ENCODE peak calls at places on chromosomes 7 and 10, in ten cellular contexts. N is upper lobe of left lung; K is right atrium auricular region; S is ovary; R is kidney epithelial cell; T is A549; W is cardiac muscle cell; Q is left ventricle myocardium inferior; M is CD4-positive, alpha-beta T cell; E is AG04449. F is an unnamed sample.

GRCh38 chr7:37201003-37201875 is 247.4 kb downstream of the ELMO1 start:
- DNase-seq in M (no peak), S (peak), T (peak), E (peak), K (peak), W (peak), Q (peak), R (peak), N (peak), F (peak)

GRCh38 chr10:129501652-129502436 is 34.8 kb downstream of the MGMT start:
- DNase-seq in T (no peak), M (no peak), N (no peak), Q (no peak), R (no peak), K (no peak), E (no peak), W (no peak), S (no peak), F (no peak)

GRCh38 chr10:77554996-77555397 is 82.6 kb downstream of the KCNMA1 start:
- DNase-seq in N (peak), R (no peak), W (no peak), S (no peak), K (no peak), Q (no peak), M (no peak), T (no peak), E (no peak), F (no peak)

GRCh38 chr7:137591444-137591843 is 247.9 kb upstream of the PTN start:
- DNase-seq in E (no peak), S (no peak), W (peak), Q (no peak), M (no peak), T (no peak), N (no peak), K (no peak), R (no peak), F (no peak)

GRCh38 chr7:36389371-36390198 is at the start of gene ANLN:
- DNase-seq in Q (peak), W (peak), S (peak), M (peak), K (peak), T (peak), R (peak), N (peak), E (peak), F (peak)

GRCh38 chr10:23399701-23400144 is 39.2 kb upstream of the OTUD1 start:
- DNase-seq in R (peak), S (no peak), N (peak), M (no peak), T (no peak), K (no peak), W (peak), Q (peak), E (peak), F (peak)

GRCh38 chr10:123144697-123145541 is 3.0 kb upstream of the HMX2 start:
- DNase-seq in N (no peak), T (no peak), E (no peak), K (no peak), W (no peak), M (no peak), Q (no peak), R (no peak), S (no peak), F (no peak)

GRCh38 chr10:70115948-70116682 is 16.5 kb downstream of the AIFM2 start:
- DNase-seq in M (peak), Q (peak), S (peak), R (no peak), K (no peak), N (peak), W (peak), E (no peak), T (peak), F (no peak)

GRCh38 chr10:73096452-73097304 is at the start of gene P4HA1:
- DNase-seq in M (peak), T (peak), E (peak), W (peak), K (peak), Q (peak), S (peak), R (peak), N (peak), F (peak)

GRCh38 chr7:19351756-19352155 is 206.5 kb upstream of the FERD3L start:
- DNase-seq in M (no peak), R (no peak), N (no peak), S (no peak), K (no peak), Q (no peak), W (no peak), E (no peak), T (no peak), F (no peak)

GRCh38 chr7:104848386-104848990 is 165.5 kb upstream of the KMT2E start:
- DNase-seq in T (peak), M (peak), R (no peak), W (peak), S (peak), K (no peak), Q (no peak), E (no peak), N (no peak), F (peak)

GRCh38 chr7:27112960-27113949 is 10.8 kb upstream of the HOXA2 start:
- DNase-seq in S (no peak), N (no peak), T (peak), M (no peak), R (no peak), W (no peak), Q (no peak), K (no peak), E (no peak), F (no peak)

GRCh38 chr7:390761-391410 is 100.9 kb downstream of the FOXL3 start:
- DNase-seq in T (no peak), W (no peak), E (no peak), Q (peak), M (peak), R (no peak), S (no peak), K (no peak), N (no peak), F (peak)

GRCh38 chr7:104096683-104097082 is 107.2 kb upstream of the RELN start:
- DNase-seq in R (no peak), N (no peak), K (no peak), T (peak), E (no peak), W (peak), Q (no peak), M (no peak), S (no peak), F (no peak)

GRCh38 chr7:118184392-118184899 is 482 bp downstream of the LSM8 start:
- DNase-seq in R (no peak), N (no peak), M (no peak), E (no peak), Q (no peak), S (no peak), W (peak), K (no peak), T (peak), F (no peak)

GRCh38 chr10:5570979-5571810 is 46.4 kb downstream of the CALML3 start:
- DNase-seq in T (no peak), E (no peak), S (no peak), R (no peak), W (no peak), N (no peak), K (no peak), M (no peak), Q (peak), F (no peak)

GRCh38 chr10:3924344-3924743 is 139.3 kb upstream of the KLF6 start:
- DNase-seq in S (no peak), E (peak), M (no peak), K (no peak), Q (no peak), N (no peak), W (peak), T (no peak), R (peak), F (no peak)

GRCh38 chr10:108904163-108904878 is 1019.0 kb downstream of the XPNPEP1 start:
- DNase-seq in T (no peak), M (no peak), W (peak), E (no peak), Q (no peak), N (no peak), R (no peak), S (no peak), K (no peak), F (no peak)

GRCh38 chr10:22477365-22478287 is 132.3 kb downstream of the SPAG6 start:
- DNase-seq in N (no peak), S (no peak), R (no peak), K (no peak), T (no peak), Q (no peak), M (no peak), W (no peak), E (no peak), F (no peak)

GRCh38 chr7:141097430-141097829 is 23.6 kb downstream of the TMEM178B start:
- DNase-seq in W (no peak), S (no peak), K (no peak), N (no peak), M (no peak), T (no peak), E (no peak), R (no peak), Q (no peak), F (no peak)

GRCh38 chr7:102872460-102872859 is 40.3 kb upstream of the LRRC17 start:
- DNase-seq in K (no peak), T (peak), S (no peak), M (no peak), E (peak), R (peak), W (peak), N (no peak), Q (no peak), F (no peak)

GRCh38 chr10:17984056-17984455 is 32.3 kb downstream of the SLC39A12 start:
- DNase-seq in R (no peak), Q (no peak), K (no peak), N (no peak), M (no peak), E (no peak), W (peak), T (no peak), S (no peak), F (no peak)

GRCh38 chr10:17785276-17785935 is 23.7 kb upstream of the MRC1 start:
- DNase-seq in N (peak), M (no peak), E (no peak), K (no peak), T (no peak), R (no peak), Q (no peak), S (no peak), W (no peak), F (no peak)

GRCh38 chr7:90675982-90676381 is 79.9 kb downstream of the CDK14 start:
- DNase-seq in N (no peak), T (no peak), K (no peak), M (no peak), S (no peak), Q (no peak), R (no peak), E (no peak), W (no peak), F (no peak)

GRCh38 chr7:121505540-121506182 is 109.6 kb upstream of the FAM3C start:
- DNase-seq in M (no peak), N (no peak), Q (no peak), K (no peak), E (no peak), R (no peak), W (no peak), S (no peak), T (no peak), F (no peak)

GRCh38 chr10:131403936-131404335 is 92.4 kb upstream of the TCERG1L start:
- DNase-seq in R (no peak), K (no peak), M (no peak), N (no peak), T (no peak), Q (no peak), E (no peak), W (no peak), S (no peak), F (no peak)

GRCh38 chr7:85004402-85004801 is 182.5 kb downstream of the SEMA3D start:
- DNase-seq in M (no peak), E (no peak), Q (no peak), K (no peak), T (no peak), S (no peak), W (no peak), R (no peak), N (no peak), F (no peak)

GRCh38 chr7:99219185-99219767 is 11.4 kb upstream of the KPNA7 start:
- DNase-seq in T (no peak), N (no peak), S (no peak), R (no peak), W (no peak), E (no peak), K (no peak), Q (no peak), M (no peak), F (no peak)

GRCh38 chr7:101104193-101104713 is 19.0 kb downstream of the TRIM56 start:
- DNase-seq in Q (no peak), T (no peak), S (no peak), R (no peak), M (no peak), K (no peak), E (no peak), W (no peak), N (no peak), F (no peak)

GRCh38 chr10:98425511-98426352 is 10.8 kb upstream of the PYROXD2 start:
- DNase-seq in T (peak), R (no peak), Q (peak), W (peak), M (peak), N (no peak), E (no peak), K (peak), S (no peak), F (peak)

GRCh38 chr7:35584990-35585389 is 109.9 kb downstream of the HERPUD2 start:
- DNase-seq in E (no peak), S (no peak), Q (no peak), T (no peak), W (no peak), M (no peak), K (no peak), R (no peak), N (no peak), F (no peak)

GRCh38 chr7:116138202-116138801 is 72.0 kb upstream of the TES start:
- DNase-seq in N (no peak), S (no peak), R (peak), E (peak), W (peak), Q (no peak), M (no peak), K (no peak), T (peak), F (no peak)

GRCh38 chr10:124646483-124647352 is 97.5 kb downstream of the FAM53B start:
- DNase-seq in S (peak), Q (peak), W (peak), R (no peak), K (peak), E (no peak), T (peak), M (no peak), N (peak), F (peak)

GRCh38 chr10:124643281-124644009 is 100.7 kb downstream of the FAM53B start:
- DNase-seq in M (no peak), R (no peak), K (no peak), S (no peak), E (no peak), T (no peak), Q (no peak), N (no peak), W (no peak), F (no peak)

GRCh38 chr10:124645496-124646095 is 98.6 kb downstream of the FAM53B start:
- DNase-seq in Q (no peak), M (no peak), T (no peak), R (no peak), K (no peak), N (no peak), S (no peak), W (no peak), E (no peak), F (no peak)

GRCh38 chr10:124644281-124644680 is 99.9 kb downstream of the FAM53B start:
- DNase-seq in S (no peak), T (no peak), K (no peak), W (no peak), Q (no peak), E (no peak), R (no peak), M (no peak), N (no peak), F (no peak)

GRCh38 chr10:124644771-124645170 is 99.4 kb downstream of the FAM53B start:
- DNase-seq in Q (no peak), K (no peak), S (no peak), W (no peak), R (no peak), N (no peak), M (no peak), E (no peak), T (no peak), F (peak)
- TF ChIP-seq CTCF in Q (no peak), K (no peak), S (no peak), W (no peak), R (no peak), N (no peak), M (no peak), E (no peak), T (no peak), F (no peak)

DNA sequence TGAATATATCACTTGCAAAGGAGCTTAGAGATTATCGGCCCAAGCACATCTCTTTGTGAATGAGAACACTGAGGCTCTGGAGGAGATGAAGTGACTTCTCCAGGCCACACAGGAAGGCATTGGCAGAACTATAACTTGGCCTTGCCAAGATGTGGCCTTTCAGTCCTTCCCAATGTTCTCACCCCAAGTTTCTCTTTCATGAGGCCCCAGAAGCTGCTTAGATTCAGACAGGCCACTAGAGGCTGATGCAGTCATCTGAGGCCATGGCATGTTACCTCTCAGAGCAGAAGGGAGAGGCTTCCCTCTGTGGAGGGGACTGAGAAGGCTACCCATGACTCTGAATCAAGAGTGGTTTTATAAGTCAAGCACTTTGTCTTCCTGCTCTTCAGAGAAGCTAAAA is 1003.7 kb downstream of the LRMDA start:
- DNase-seq in K (no peak), Q (no peak), T (no peak), M (no peak), E (no peak), R (no peak), N (no peak), W (no peak), S (no peak), F (no peak)
- TF ChIP-seq CTCF in K (no peak), Q (peak), T (no peak), M (no peak), E (no peak), R (no peak), N (no peak), W (no peak), S (no peak), F (no peak)

GRCh38 chr10:71837085-71837827 is 13.8 kb downstream of the PSAP start:
- DNase-seq in Q (no peak), W (no peak), E (no peak), S (no peak), T (peak), N (no peak), M (no peak), R (no peak), K (no peak), F (no peak)
- TF ChIP-seq CTCF in Q (peak), W (peak), E (peak), S (no peak), T (peak), N (no peak), M (peak), R (peak), K (no peak), F (no peak)

DNA sequence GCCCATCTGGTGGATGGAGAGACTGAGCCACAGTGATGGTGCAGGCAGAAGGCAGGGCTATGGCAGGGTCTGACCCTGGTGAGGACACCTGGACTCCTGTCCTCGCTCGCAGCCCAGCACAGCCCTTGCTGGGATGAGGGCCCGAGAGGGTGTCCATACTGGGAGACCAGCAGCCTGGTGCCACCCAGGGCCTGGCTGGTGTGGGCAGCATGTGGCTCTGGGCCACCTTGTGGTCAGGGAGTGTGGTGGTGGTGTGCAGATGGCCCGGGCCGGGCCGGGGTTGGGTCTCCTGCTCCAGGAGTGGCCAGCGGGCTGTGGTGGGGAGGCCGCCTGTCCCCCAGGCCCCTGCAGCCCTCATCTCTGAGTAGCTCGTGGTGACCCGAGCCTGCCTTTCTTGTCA is 14.9 kb downstream of the ADCY1 start:
- DNase-seq in W (no peak), M (no peak), N (no peak), Q (no peak), E (no peak), T (no peak), K (no peak), S (no peak), R (no peak), F (no peak)
- TF ChIP-seq CTCF in W (no peak), M (no peak), N (no peak), Q (no peak), E (no peak), T (no peak), K (no peak), S (no peak), R (no peak), F (no peak)

DNA sequence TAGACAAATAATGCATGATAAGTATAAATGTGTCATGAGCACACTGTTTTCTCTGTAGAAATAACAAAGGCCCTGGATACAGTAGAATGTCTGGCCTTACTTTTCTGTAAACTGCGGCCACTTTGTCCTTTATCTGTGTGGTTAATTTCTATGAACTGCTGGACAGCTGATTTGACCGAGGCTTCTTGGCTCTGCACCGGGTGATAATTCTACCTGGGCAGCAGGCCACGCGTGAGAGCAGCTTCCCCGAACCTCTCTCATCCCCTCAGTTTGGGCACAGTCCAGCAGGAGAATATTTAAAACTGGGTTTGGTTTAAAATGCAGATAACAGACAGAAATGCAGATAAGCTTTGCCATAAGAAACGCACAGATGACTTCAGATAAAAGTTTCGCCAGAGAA is 81.0 kb downstream of the CELF2 start:
- DNase-seq in T (no peak), N (no peak), E (no peak), R (no peak), S (no peak), K (no peak), Q (peak), M (no peak), W (no peak), F (no peak)
- TF ChIP-seq CTCF in T (no peak), N (no peak), E (no peak), R (no peak), S (no peak), K (no peak), Q (no peak), M (no peak), W (no peak), F (no peak)

DNA sequence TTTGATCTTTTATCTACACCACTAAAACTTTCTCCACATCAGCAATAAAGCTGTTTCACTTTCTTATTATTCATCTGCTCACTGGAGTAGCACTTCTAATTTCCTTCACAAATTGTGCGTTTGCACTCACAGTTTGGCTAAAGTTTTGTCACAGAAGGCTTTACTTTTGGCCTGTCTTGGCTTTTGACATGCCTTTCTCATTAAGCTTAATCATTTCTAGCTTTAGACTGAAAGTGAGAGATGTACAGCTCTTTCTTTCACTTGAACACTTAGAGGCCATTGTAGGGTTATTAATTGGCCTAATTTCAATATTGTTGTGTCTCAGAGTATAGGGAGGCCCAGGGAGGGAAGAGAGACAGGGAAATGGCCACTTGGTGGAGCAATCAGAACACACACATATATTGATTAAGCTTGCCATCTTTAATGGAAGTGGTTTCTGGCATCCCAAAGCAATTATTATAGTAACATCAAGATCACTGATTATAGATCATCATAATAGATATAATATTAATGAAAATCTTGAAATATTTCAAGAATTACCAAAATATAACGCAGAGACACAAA is 512.5 kb downstream of the ETV1 start:
- DNase-seq in E (no peak), S (no peak), W (peak), K (no peak), N (no peak), T (no peak), R (no peak), Q (no peak), M (no peak), F (no peak)
- TF ChIP-seq CTCF in E (no peak), S (no peak), W (no peak), K (no peak), N (no peak), T (no peak), R (peak), Q (no peak), M (no peak), F (no peak)